ENCODE peak calls at places on chromosomes 7 and 10, in five cellular contexts. B is psoas muscle, A is IMR-90, Q is H1, Y is uterus. V is an unnamed sample. For H3K36me3 and H3K4me1, the result is how much of the 10 kb centered on the place peaks cover.

GRCh38 chr10:60757422-60757895 is 20.8 kb upstream of the CDK1 start:
- DNase-seq in B (no peak), A (peak), Q (no peak), Y (no peak), V (no peak)

GRCh38 chr7:24812313-24812945 is 55.2 kb upstream of the GSDME start:
- DNase-seq in B (peak), A (peak), Q (no peak), Y (peak), V (peak)

GRCh38 chr7:157895520-157896375 is 558.9 kb downstream of the DNAJB6 start:
- DNase-seq in B (no peak), A (no peak), Q (no peak), Y (no peak), V (peak)

GRCh38 chr10:75910032-75910431 is 478.6 kb downstream of the LRMDA start:
- DNase-seq in B (no peak), A (peak), Q (no peak), Y (no peak), V (no peak)

GRCh38 chr10:70908426-70909296 is 20.3 kb upstream of the PCBD1 start:
- DNase-seq in B (peak), A (no peak), Q (no peak), Y (no peak), V (no peak)

GRCh38 chr10:76717141-76717540 is 920.5 kb downstream of the KCNMA1 start:
- DNase-seq in B (no peak), A (peak), Q (no peak), Y (no peak), V (no peak)

GRCh38 chr7:89049043-89049442 is 253.5 kb upstream of the TEX47 start:
- DNase-seq in B (no peak), A (no peak), Q (no peak), Y (no peak), V (no peak)

GRCh38 chr10:69847883-69848282 is 46.2 kb downstream of the COL13A1 start:
- DNase-seq in B (no peak), A (peak), Q (no peak), Y (no peak), V (no peak)

GRCh38 chr7:5139998-5140397 is 50.0 kb upstream of the WIPI2 start:
- DNase-seq in B (no peak), A (peak), Q (no peak), Y (peak), V (no peak)

GRCh38 chr7:13989138-13989943 is at the start of gene ETV1:
- DNase-seq in B (peak), A (peak), Q (peak), Y (peak), V (peak)

GRCh38 chr10:71031601-71032000 is 143.2 kb upstream of the PCBD1 start:
- DNase-seq in B (no peak), A (no peak), Q (no peak), Y (no peak), V (no peak)

GRCh38 chr7:23475579-23475844 is 5.2 kb upstream of the IGF2BP3 start:
- DNase-seq in B (no peak), A (no peak), Q (no peak), Y (no peak), V (no peak)

GRCh38 chr7:26709210-26709990 is 155.0 kb downstream of the SKAP2 start:
- DNase-seq in B (no peak), A (no peak), Q (no peak), Y (no peak), V (no peak)

GRCh38 chr10:14478639-14479038 is 147.9 kb upstream of the FRMD4A start:
- DNase-seq in B (peak), A (peak), Q (peak), Y (peak), V (peak)

GRCh38 chr7:47506716-47507354 is 75.1 kb downstream of the TNS3 start:
- DNase-seq in B (no peak), A (peak), Q (no peak), Y (peak), V (no peak)

GRCh38 chr7:129394101-129394500 is 40.1 kb upstream of the STRIP2 start:
- DNase-seq in B (no peak), A (no peak), Q (no peak), Y (no peak), V (no peak)

GRCh38 chr10:131216681-131217230 is 94.8 kb downstream of the TCERG1L start:
- DNase-seq in B (peak), A (no peak), Q (no peak), Y (no peak), V (no peak)

GRCh38 chr7:26375604-26376207 is 84.0 kb downstream of the SNX10 start:
- DNase-seq in B (no peak), A (no peak), Q (no peak), Y (no peak), V (no peak)

GRCh38 chr7:81186691-81187090 is 267.8 kb upstream of the SEMA3C start:
- DNase-seq in B (no peak), A (peak), Q (no peak), Y (no peak), V (no peak)

GRCh38 chr7:139430443-139430842 is 53.0 kb downstream of the KLRG2 start:
- DNase-seq in B (no peak), A (no peak), Q (no peak), Y (no peak), V (no peak)

GRCh38 chr7:107167483-107168232 is 1.1 kb upstream of the HBP1 start:
- DNase-seq in B (no peak), A (peak), Q (no peak), Y (no peak), V (peak)

GRCh38 chr10:34337917-34338316 is 477.2 kb downstream of the PARD3 start:
- DNase-seq in B (no peak), A (no peak), Q (no peak), Y (no peak), V (no peak)

GRCh38 chr7:27438878-27439589 is 196.4 kb downstream of the EVX1 start:
- DNase-seq in B (no peak), A (no peak), Q (no peak), Y (no peak), V (no peak)

GRCh38 chr10:71835671-71836593 is 15.1 kb downstream of the PSAP start:
- DNase-seq in B (peak), A (peak), Q (no peak), Y (peak), V (peak)

GRCh38 chr7:129804301-129805085 is 148.3 kb downstream of the UBE2H start:
- DNase-seq in B (no peak), A (no peak), Q (no peak), Y (no peak), V (no peak)

GRCh38 chr10:69801094-69801433 is 642 bp upstream of the COL13A1 start:
- DNase-seq in B (peak), A (peak), Q (no peak), Y (peak), V (peak)

DNA sequence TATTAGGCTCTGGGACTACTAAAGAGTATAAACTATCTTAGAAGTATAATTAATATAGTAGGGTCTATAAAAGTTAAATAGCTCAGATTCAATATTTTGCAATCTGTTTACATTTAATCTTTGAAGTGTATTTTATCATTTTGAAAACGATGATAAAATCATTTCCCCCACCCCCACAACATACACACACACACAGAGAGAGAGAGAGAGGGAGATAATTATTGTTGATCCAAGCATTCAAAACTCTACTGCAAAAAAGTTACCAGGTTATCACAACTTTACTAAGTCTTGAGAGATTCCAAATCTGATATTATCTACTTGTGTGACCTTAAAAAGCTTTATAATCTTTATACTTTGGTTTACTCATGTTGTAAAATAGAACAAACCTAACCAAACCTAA is 14.0 kb downstream of the ZNF800 start:
- DNase-seq in B (no peak), A (no peak), Q (no peak), Y (no peak), V (no peak)
- H3K36me3 ChIP-seq in B (under half), A (under half), Q (under half), Y (under half), V (under half)

DNA sequence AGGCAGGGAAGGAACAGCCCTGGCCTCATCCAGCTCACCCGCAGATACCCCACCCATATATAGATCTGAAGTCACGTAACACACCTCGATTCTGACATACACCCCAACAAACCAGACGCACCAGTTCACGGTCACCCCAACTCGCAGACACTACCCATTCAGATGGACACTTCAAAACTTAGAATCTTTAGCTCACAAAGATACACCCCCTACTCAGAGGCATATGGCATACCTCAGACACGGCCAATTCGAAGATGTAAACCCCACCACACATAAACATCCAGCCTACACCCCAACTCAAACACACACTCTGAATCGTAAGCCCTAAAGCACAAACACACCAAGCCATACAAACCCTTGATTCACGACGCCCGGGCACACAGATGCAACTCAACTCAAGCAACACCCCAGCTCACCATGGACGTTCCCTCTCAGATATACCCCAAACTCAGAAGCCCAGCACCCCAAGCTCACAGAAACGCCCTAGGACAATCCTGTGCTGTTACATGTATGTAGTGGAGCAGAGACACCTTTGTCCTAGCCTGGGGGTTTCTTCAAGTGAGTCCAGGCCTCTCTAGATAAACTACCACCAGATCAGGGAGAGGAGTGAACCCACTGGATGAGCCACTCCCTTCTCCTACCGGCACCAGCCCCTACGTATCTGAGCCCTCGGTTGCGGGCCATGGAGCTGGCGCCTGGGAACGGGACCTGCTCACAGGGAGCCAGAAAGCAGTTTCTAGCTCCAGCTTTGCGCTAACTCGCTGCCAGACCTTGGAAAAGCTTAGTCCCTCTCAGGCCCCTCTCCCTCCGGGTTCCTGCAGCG is 8.8 kb downstream of the PSD start:
- DNase-seq in B (no peak), A (no peak), Q (no peak), Y (no peak), V (peak)
- H3K4me1 ChIP-seq in B (under half), A (under half), Q (under half), Y (under half), V (under half)

GRCh38 chr10:49686651-49687050 is 7.2 kb downstream of the C10orf53 start:
- DNase-seq in B (no peak), A (no peak), Q (no peak), Y (no peak), V (no peak)
- TF ChIP-seq CTCF in B (no peak), A (no peak), Q (no peak), Y (no peak), V (no peak)

DNA sequence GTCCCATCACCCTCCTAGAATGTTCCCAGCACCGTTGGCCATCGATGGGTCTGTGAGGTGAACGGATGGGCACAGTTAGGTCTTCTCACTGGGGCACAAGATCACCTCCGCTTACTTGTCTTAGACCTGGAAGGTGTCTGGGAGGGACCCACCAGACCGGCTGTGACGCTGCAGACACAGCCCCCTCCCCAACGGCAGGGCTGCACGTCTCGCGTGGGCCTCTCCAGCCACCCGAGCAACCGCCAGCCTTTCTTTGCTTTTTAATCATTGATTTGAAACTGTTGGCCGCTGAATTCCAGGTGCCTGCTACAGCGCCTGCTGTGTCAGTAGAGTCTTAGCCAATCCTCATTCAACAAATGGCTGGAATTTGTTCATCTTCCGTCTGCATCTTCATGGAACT is 90.4 kb downstream of the DYNC2I1 start:
- DNase-seq in B (no peak), A (no peak), Q (no peak), Y (no peak), V (no peak)
- H3K36me3 ChIP-seq in B (half or more), A (under half), Q (under half), Y (under half), V (under half)

DNA sequence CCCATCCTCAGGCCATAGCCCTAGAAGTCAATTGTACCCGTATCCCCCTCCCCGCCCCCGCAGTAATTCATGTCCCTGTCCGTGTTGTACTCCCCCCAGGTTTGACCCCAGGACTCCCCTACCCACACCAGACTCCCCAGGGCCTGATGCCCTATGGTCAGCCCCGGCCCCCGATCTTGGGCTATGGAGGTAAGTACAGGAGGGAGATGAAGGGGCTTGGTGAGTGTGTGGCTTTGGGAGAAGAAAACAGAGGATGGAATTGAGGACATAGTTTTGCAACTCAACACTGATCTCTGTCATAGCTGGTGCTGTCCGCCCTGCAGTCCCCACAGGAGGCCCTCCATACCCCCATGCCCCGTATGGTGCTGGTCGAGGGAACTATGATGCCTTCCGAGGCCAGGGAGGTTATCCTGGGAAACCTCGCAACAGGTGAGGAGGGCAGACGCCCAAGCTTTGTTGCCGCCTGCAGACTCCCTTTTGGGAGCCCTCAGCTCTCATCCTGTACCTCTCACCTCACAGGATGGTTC is 1.5 kb downstream of the UFSP1 start:
- DNase-seq in B (no peak), A (no peak), Q (no peak), Y (no peak), V (no peak)
- H3K4me1 ChIP-seq in B (under half), A (under half), Q (under half), Y (under half), V (under half)

GRCh38 chr7:54215424-54215823 is 326.8 kb upstream of the VSTM2A start:
- DNase-seq in B (no peak), A (no peak), Q (no peak), Y (no peak), V (no peak)
- TF ChIP-seq CTCF in B (no peak), A (no peak), Q (no peak), Y (no peak), V (no peak)